ENCODE peak calls at places on chromosome 2, in six cellular contexts. D is neural progenitor cell, M is endodermal cell, Q is PC-3, T is PC-9, Z is cardiac fibroblast. I is an unnamed sample.
A peak's percentile ranks its signal among the peaks of the same experiment; 100 is the strongest.

GRCh38 chr2:239498981-239499633 is 98.3 kb upstream of the HDAC4 start:
- DNase-seq in D (no peak), M (no peak), Q (no peak), T (no peak), Z (peak; percentile 2), I (peak; percentile 57)

GRCh38 chr2:238250896-238251295 is 11.1 kb upstream of the HES6 start:
- DNase-seq in D (no peak), M (no peak), Q (no peak), T (no peak), Z (no peak), I (no peak)

GRCh38 chr2:141887363-141887762 is 243.5 kb downstream of the LRP1B start:
- DNase-seq in D (no peak), M (no peak), Q (no peak), T (no peak), Z (no peak), I (no peak)

GRCh38 chr2:8442833-8443486 is 238.9 kb upstream of the ID2 start:
- DNase-seq in D (no peak), M (no peak), Q (no peak), T (no peak), Z (no peak), I (no peak)

GRCh38 chr2:136381722-136382633 is 264.0 kb upstream of the CXCR4 start:
- DNase-seq in D (no peak), M (no peak), Q (no peak), T (no peak), Z (no peak), I (no peak)

GRCh38 chr2:201500534-201500933 is 49.0 kb downstream of the STRADB start:
- DNase-seq in D (no peak), M (no peak), Q (peak; percentile 30), T (no peak), Z (peak; percentile 69), I (peak; percentile 25)

GRCh38 chr2:241031436-241032165 is 33.2 kb downstream of the SNED1 start:
- DNase-seq in D (no peak), M (no peak), Q (no peak), T (no peak), Z (no peak), I (no peak)

GRCh38 chr2:232545511-232546375 is 4.6 kb downstream of the TIGD1 start:
- DNase-seq in D (no peak), M (no peak), Q (no peak), T (no peak), Z (no peak), I (no peak)

GRCh38 chr2:47026738-47027531 is 111.3 kb upstream of the MCFD2 start:
- DNase-seq in D (no peak), M (no peak), Q (no peak), T (peak; percentile 75), Z (no peak), I (no peak)

GRCh38 chr2:200795044-200795443 is 16.7 kb upstream of the BZW1 start:
- DNase-seq in D (peak; percentile 36), M (peak; percentile 73), Q (no peak), T (no peak), Z (peak; percentile 55), I (peak; percentile 46)

GRCh38 chr2:201709747-201710146 is 11.3 kb upstream of the MPP4 start:
- DNase-seq in D (no peak), M (no peak), Q (no peak), T (no peak), Z (no peak), I (no peak)

GRCh38 chr2:203682688-203683130 is 23.7 kb upstream of the CD28 start:
- DNase-seq in D (no peak), M (no peak), Q (no peak), T (no peak), Z (peak; percentile 96), I (peak; percentile 99)

GRCh38 chr2:166376488-166376828 is 714 bp upstream of the SCN9A start:
- DNase-seq in D (no peak), M (no peak), Q (no peak), T (no peak), Z (no peak), I (no peak)
- H3K4me3 ChIP-seq in D (peak overlapping the region; percentile 59), M (peak overlapping the region; percentile 73), Q (peak overlapping the region; percentile 79), T (no peak overlapping the region), Z (peak overlapping the region; percentile 72), I (peak overlapping the region; percentile 78)

DNA sequence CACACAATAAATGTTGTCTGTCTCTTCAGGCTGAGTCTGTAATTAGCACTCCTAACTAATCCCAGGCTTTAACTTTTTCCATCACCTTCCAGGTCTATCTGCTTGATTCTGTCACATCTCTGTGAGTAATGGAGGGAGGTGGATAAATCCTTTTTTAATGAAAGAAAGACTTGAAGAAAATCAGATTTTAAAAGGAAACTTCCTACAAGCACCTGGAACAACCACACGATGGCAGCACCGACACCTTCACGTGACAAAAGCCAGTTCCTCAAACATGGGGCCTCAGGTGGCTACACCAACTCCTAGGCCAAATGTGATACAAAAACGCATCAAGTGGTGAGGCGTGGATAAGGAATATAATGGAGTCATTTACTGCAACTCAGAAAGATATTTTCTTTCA is 41.8 kb downstream of the TGFBRAP1 start:
- DNase-seq in D (peak; percentile 56), M (peak; percentile 79), Q (peak; percentile 47), T (peak; percentile 17), Z (peak; percentile 58), I (peak; percentile 59)
- TF ChIP-seq CTCF in D (peak; percentile 74), M (peak; percentile 81), Q (peak; percentile 61), T (peak; percentile 51), Z (peak; percentile 48), I (peak; percentile 54)

GRCh38 chr2:99261242-99261641 is 5.8 kb upstream of the LYG2 start:
- DNase-seq in D (no peak), M (no peak), Q (no peak), T (no peak), Z (no peak), I (no peak)
- H3K4me3 ChIP-seq in D (no peak overlapping the region), M (no peak overlapping the region), Q (no peak overlapping the region), T (no peak overlapping the region), Z (no peak overlapping the region), I (no peak overlapping the region)

DNA sequence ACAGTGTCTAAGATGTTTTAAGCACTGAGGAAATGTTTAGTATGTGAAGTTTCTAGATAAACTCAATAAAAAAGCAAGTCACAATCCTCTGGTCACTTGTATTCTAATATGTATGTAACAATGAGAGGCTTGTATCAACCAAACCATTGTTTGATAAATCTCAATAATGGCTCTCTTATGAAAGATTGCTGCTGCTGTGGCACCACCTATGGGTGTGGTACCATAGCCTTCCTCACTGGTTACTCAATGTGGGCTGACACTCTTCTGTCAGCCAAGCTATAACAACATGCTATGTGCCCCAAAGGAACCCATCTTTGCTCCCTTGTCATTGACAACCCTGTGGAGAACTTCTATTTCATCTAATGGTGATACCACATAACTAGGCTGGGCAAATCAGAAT is 12.6 kb upstream of the RAB1A start:
- DNase-seq in D (no peak), M (no peak), Q (peak; percentile 55), T (no peak), Z (no peak), I (peak; percentile 17)
- TF ChIP-seq CTCF in D (no peak), M (peak; percentile 47), Q (peak; percentile 59), T (peak; percentile 45), Z (no peak), I (peak; percentile 17)

GRCh38 chr2:88350262-88350640 is 102.2 kb downstream of the FOXI3 start:
- DNase-seq in D (peak; percentile 22), M (no peak), Q (no peak), T (no peak), Z (no peak), I (no peak)
- H3K4me3 ChIP-seq in D (peak overlapping the region; percentile 42), M (peak overlapping the region; percentile 74), Q (no peak overlapping the region), T (peak overlapping the region; percentile 41), Z (no peak overlapping the region), I (no peak overlapping the region)